ENCODE peak calls at places on chromosomes 3 and 15, in five cellular contexts. T is AML-193; M is activated naive CD8-positive, alpha-beta T cell treated with anti-CD3 and anti-CD28 coated beads, Interleukin-2, amount 10 ng/mL, durations not matched to agents 7 days and 5 days; Y is AG08395; S is kidney epithelial cell. D is an unnamed sample.
A peak's percentile ranks its signal among the peaks of the same experiment; 100 is the strongest.

GRCh38 chr3:182904164-182904563 is 76.2 kb downstream of the DCUN1D1 start:
- DNase-seq in T (no peak), M (no peak), Y (no peak), S (no peak), D (no peak)

GRCh38 chr3:13532085-13532484 is 16.8 kb upstream of the FBLN2 start:
- DNase-seq in T (no peak), M (no peak), Y (no peak), S (no peak), D (no peak)

GRCh38 chr3:39088456-39088855 is 19.0 kb downstream of the GORASP1 start:
- DNase-seq in T (no peak), M (no peak), Y (no peak), S (no peak), D (no peak)

GRCh38 chr15:63601727-63602185 is 4.6 kb downstream of the FBXL22 start:
- DNase-seq in T (no peak), M (no peak), Y (no peak), S (no peak), D (no peak)

GRCh38 chr3:27880969-27881892 is 159.1 kb upstream of the EOMES start:
- DNase-seq in T (peak; percentile 57), M (peak; percentile 44), Y (no peak), S (no peak), D (no peak)

GRCh38 chr15:57133127-57133968 is 214.9 kb downstream of the TCF12 start:
- DNase-seq in T (no peak), M (no peak), Y (no peak), S (peak; percentile 31), D (no peak)

GRCh38 chr15:25700916-25701315 is 162.2 kb downstream of the ATP10A start:
- DNase-seq in T (no peak), M (no peak), Y (no peak), S (no peak), D (no peak)

GRCh38 chr3:73661262-73661661 is 36.5 kb upstream of the PDZRN3 start:
- DNase-seq in T (no peak), M (no peak), Y (peak; percentile 26), S (peak; percentile 12), D (no peak)

GRCh38 chr3:24160424-24160823 is 215.3 kb downstream of the NR1D2 start:
- DNase-seq in T (no peak), M (no peak), Y (peak; percentile 29), S (no peak), D (no peak)

D was measured in smooth muscle cell of the brain vasculature.